ENCODE peak calls at places on chromosome 21, in seven cellular contexts. U, Y, X, K, T, L and O are unnamed samples. For H3K4me1, the result is how much of the 10 kb centered on the place peaks cover.

GRCh38 chr21:37469441-37469840 is 102.9 kb downstream of the DYRK1A start:
- DNase-seq in U (no peak), Y (no peak), X (no peak), K (no peak), T (no peak), L (no peak), O (no peak)

GRCh38 chr21:23585419-23585818 is 2021.9 kb downstream of the MRPL39 start:
- DNase-seq in U (no peak), Y (no peak), X (no peak), K (no peak), T (no peak), L (no peak), O (no peak)

GRCh38 chr21:43812139-43812821 is 22.9 kb downstream of the RRP1 start:
- DNase-seq in U (no peak), Y (no peak), X (no peak), K (peak), T (no peak), L (no peak), O (no peak)

GRCh38 chr21:27164208-27165172 is 197.6 kb upstream of the ADAMTS5 start:
- DNase-seq in U (no peak), Y (no peak), X (no peak), K (no peak), T (peak), L (no peak), O (no peak)

GRCh38 chr21:37622755-37623543 is 256.4 kb downstream of the DYRK1A start:
- DNase-seq in U (no peak), Y (no peak), X (no peak), K (no peak), T (no peak), L (no peak), O (no peak)

GRCh38 chr21:29486306-29486705 is 187.6 kb downstream of the BACH1 start:
- DNase-seq in U (no peak), Y (no peak), X (no peak), K (no peak), T (no peak), L (no peak), O (no peak)

GRCh38 chr21:40254540-40255455 is 387.6 kb downstream of the PCP4 start:
- DNase-seq in U (no peak), Y (no peak), X (no peak), K (peak), T (peak), L (no peak), O (no peak)

GRCh38 chr21:38359835-38360234 is 103.0 kb downstream of the KCNJ15 start:
- DNase-seq in U (no peak), Y (no peak), X (no peak), K (no peak), T (no peak), L (no peak), O (no peak)

GRCh38 chr21:25999935-26000582 is 170.5 kb downstream of the APP start:
- DNase-seq in U (peak), Y (no peak), X (no peak), K (no peak), T (no peak), L (no peak), O (no peak)

GRCh38 chr21:26918318-26919065 is 48.4 kb downstream of the ADAMTS5 start:
- DNase-seq in U (no peak), Y (no peak), X (no peak), K (no peak), T (no peak), L (no peak), O (no peak)

GRCh38 chr21:43763901-43764523 is 12.1 kb downstream of the CSTB start:
- DNase-seq in U (no peak), Y (no peak), X (no peak), K (no peak), T (no peak), L (no peak), O (no peak)

GRCh38 chr21:24594082-24594481 is 1013.2 kb downstream of the MRPL39 start:
- DNase-seq in U (peak), Y (no peak), X (no peak), K (no peak), T (no peak), L (no peak), O (no peak)

GRCh38 chr21:30561264-30561895 is at the start of gene KRTAP19-7:
- DNase-seq in U (no peak), Y (no peak), X (no peak), K (no peak), T (no peak), L (no peak), O (no peak)

GRCh38 chr21:29419422-29419821 is 120.7 kb downstream of the BACH1 start:
- DNase-seq in U (no peak), Y (no peak), X (no peak), K (no peak), T (no peak), L (no peak), O (no peak)

GRCh38 chr21:36763305-36763704 is 64.4 kb downstream of the SIM2 start:
- DNase-seq in U (no peak), Y (no peak), X (no peak), K (no peak), T (no peak), L (no peak), O (no peak)

GRCh38 chr21:39502631-39503030 is 50.9 kb downstream of the SH3BGR start:
- DNase-seq in U (no peak), Y (no peak), X (no peak), K (no peak), T (no peak), L (no peak), O (no peak)

GRCh38 chr21:44867464-44867863 is 6.0 kb downstream of the PTTG1IP start:
- DNase-seq in U (no peak), Y (no peak), X (no peak), K (no peak), T (no peak), L (no peak), O (no peak)

GRCh38 chr21:44868707-44869106 is 4.8 kb downstream of the PTTG1IP start:
- DNase-seq in U (no peak), Y (no peak), X (no peak), K (no peak), T (no peak), L (no peak), O (no peak)

GRCh38 chr21:44867999-44868700 is 5.3 kb downstream of the PTTG1IP start:
- DNase-seq in U (no peak), Y (no peak), X (no peak), K (no peak), T (no peak), L (no peak), O (no peak)

GRCh38 chr21:44865561-44866280 is 7.8 kb downstream of the PTTG1IP start:
- DNase-seq in U (no peak), Y (no peak), X (no peak), K (no peak), T (peak), L (no peak), O (no peak)

DNA sequence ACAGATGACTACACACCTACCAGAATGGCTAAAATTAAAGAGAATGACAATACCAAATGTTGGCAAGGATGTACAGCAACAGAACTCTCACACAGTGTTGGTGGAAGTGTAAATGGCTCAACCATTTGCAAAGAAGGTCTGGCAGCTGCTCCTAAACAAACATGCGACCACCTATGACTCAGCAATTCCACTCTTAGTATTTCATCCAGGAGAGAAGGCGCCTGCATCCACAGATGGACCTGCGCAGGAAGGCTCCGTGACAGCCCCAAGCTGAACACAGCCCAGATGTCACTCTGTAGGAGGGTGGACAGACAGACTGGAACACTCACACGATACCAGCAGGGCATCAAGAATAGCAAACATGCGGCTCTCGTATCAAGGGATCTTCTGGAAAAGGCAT is 6.7 kb downstream of the PTTG1IP start:
- DNase-seq in U (no peak), Y (no peak), X (no peak), K (no peak), T (peak), L (no peak), O (no peak)
- H3K4me3 ChIP-seq in U (peak), Y (no peak), X (no peak), K (no peak), T (no peak), L (no peak), O (no peak)

DNA sequence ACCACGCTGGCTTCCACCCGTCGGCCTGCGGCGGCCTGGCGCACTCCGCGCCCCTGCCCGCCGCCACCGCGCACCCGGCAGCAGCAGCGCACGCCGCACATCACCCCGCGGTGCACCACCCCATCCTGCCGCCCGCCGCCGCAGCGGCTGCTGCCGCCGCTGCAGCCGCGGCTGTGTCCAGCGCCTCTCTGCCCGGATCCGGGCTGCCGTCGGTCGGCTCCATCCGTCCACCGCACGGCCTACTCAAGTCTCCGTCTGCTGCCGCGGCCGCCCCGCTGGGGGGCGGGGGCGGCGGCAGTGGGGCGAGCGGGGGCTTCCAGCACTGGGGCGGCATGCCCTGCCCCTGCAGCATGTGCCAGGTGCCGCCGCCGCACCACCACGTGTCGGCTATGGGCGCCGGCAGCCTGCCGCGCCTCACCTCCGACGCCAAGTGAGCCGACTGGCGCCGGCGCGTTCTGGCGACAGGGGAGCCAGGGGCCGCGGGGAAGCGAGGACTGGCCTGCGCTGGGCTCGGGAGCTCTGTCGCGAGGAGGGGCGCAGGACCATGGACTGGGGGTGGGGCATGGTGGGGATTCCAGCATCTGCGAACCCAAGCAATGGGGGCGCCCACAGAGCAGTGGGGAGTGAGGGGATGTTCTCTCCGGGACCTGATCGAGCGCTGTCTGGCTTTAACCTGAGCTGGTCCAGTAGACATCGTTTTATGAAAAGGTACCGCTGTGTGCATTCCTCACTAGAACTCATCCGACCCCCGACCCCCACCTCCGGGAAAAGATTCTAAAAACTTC is 1.9 kb downstream of the OLIG2 start:
- DNase-seq in U (peak), Y (no peak), X (no peak), K (no peak), T (no peak), L (no peak), O (no peak)
- H3K4me1 ChIP-seq in U (half or more), Y (under half), X (under half), K (under half), T (under half), L (under half), O (under half)

GRCh38 chr21:45972353-45972715 is 9.2 kb upstream of the COL6A1 start:
- DNase-seq in U (peak), Y (no peak), X (peak), K (no peak), T (peak), L (no peak), O (no peak)

GRCh38 chr21:45972716-45973474 is 8.7 kb upstream of the COL6A1 start:
- DNase-seq in U (peak), Y (no peak), X (peak), K (no peak), T (peak), L (peak), O (no peak)

GRCh38 chr21:45973475-45974072 is 8.0 kb upstream of the COL6A1 start:
- DNase-seq in U (peak), Y (peak), X (peak), K (peak), T (peak), L (peak), O (no peak)

GRCh38 chr21:45975017-45975595 is 6.5 kb upstream of the COL6A1 start:
- DNase-seq in U (peak), Y (no peak), X (peak), K (peak), T (peak), L (no peak), O (no peak)

DNA sequence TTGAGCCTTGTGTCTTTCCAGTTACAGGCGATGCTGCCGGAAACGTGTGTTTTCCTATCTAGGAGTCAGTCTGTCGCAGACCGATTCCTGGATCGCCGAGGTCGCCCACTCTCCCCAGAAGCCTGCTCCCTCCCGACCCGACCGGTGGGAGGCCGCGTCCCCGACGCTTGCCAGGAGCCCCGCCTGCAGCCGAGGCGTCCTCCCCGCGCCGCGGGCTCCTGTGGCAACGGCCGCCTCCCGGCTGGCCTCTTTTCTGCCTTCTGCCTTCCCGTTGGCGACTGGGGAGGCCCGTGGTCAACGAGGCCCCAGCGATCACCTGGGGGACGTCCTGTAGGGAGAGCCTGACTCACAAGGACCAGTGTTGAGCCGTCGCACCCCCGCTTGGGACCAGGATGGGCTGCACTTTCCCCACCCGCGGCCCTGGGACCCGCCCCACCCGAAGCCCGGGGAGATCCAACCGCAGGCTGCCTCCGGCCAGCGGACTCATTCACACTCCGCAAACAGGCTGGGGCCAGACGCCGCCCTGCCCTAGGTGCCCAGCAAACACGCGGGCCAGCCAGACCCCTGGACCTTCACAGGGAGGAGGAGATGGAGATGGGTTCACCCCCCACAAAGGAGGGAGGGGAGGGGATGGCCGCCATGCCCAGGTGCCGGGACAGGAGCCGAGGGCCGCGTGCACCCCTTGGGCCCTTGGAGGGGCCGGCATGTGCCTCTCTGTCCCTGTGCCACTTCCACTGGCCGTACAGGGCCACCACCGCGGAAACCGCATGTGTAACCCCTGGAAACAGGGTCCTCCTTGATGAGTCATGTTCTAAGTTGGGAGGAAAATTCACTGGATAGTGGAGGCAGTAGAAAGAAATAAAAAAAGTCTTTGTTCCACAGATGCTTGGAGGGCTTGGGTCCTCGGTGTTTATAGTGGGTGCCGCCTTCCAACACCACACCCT is 7.2 kb upstream of the COL6A1 start:
- DNase-seq in U (peak), Y (no peak), X (peak), K (peak), T (peak), L (no peak), O (no peak)
- H3K4me3 ChIP-seq in U (peak), Y (peak), X (peak), K (peak), T (peak), L (peak), O (peak)

GRCh38 chr21:42621166-42621827 is 32.1 kb upstream of the PDE9A start:
- DNase-seq in U (no peak), Y (no peak), X (no peak), K (peak), T (peak), L (no peak), O (no peak)
- H3K4me1 ChIP-seq in U (under half), Y (under half), X (under half), K (under half), T (under half), L (under half), O (under half)

GRCh38 chr21:34703566-34703965 is 34.8 kb downstream of the CLIC6 start:
- DNase-seq in U (no peak), Y (no peak), X (no peak), K (no peak), T (no peak), L (no peak), O (no peak)

GRCh38 chr21:34705032-34705431 is 36.2 kb downstream of the CLIC6 start:
- DNase-seq in U (no peak), Y (no peak), X (no peak), K (peak), T (no peak), L (no peak), O (no peak)

GRCh38 chr21:34704119-34704518 is 35.3 kb downstream of the CLIC6 start:
- DNase-seq in U (no peak), Y (no peak), X (no peak), K (no peak), T (no peak), L (no peak), O (no peak)

GRCh38 chr21:34706337-34706736 is 37.5 kb downstream of the CLIC6 start:
- DNase-seq in U (no peak), Y (no peak), X (no peak), K (no peak), T (no peak), L (no peak), O (no peak)

GRCh38 chr21:34707876-34708325 is 39.1 kb downstream of the CLIC6 start:
- DNase-seq in U (no peak), Y (no peak), X (no peak), K (no peak), T (no peak), L (no peak), O (no peak)
- H3K4me3 ChIP-seq in U (no peak), Y (no peak), X (no peak), K (no peak), T (no peak), L (no peak), O (no peak)